ENCODE peak calls at places on chromosomes 6 and 20, in seven cellular contexts. A is choroid plexus epithelial cell, J is cardiac muscle cell, I is K562, Z is A549, B is astrocyte of the spinal cord, W is nephron progenitor cell. M is an unnamed sample.

GRCh38 chr6:80254716-80255115 is 148.2 kb downstream of the BCKDHB start:
- DNase-seq in A (no peak), J (peak; percentile 46), I (peak; percentile 30), Z (no peak), B (no peak), W (no peak), M (no peak)

GRCh38 chr6:69693749-69694148 is 103.1 kb downstream of the LMBRD1 start:
- DNase-seq in A (peak; percentile 47), J (peak; percentile 6), I (no peak), Z (no peak), B (peak; percentile 5), W (no peak), M (no peak)

GRCh38 chr6:168675375-168675774 is 234.4 kb downstream of the SMOC2 start:
- DNase-seq in A (no peak), J (no peak), I (no peak), Z (no peak), B (no peak), W (no peak), M (no peak)

GRCh38 chr20:32231847-32232246 is 24.2 kb downstream of the POFUT1 start:
- DNase-seq in A (peak; percentile 71), J (peak; percentile 58), I (no peak), Z (no peak), B (peak; percentile 17), W (no peak), M (peak; percentile 22)

GRCh38 chr20:23884136-23884770 is 4.7 kb upstream of the CST5 start:
- DNase-seq in A (peak; percentile 11), J (no peak), I (no peak), Z (no peak), B (no peak), W (no peak), M (no peak)

GRCh38 chr20:59743767-59744485 is 139.6 kb downstream of the PHACTR3 start:
- DNase-seq in A (no peak), J (no peak), I (peak; percentile 4), Z (peak; percentile 27), B (no peak), W (no peak), M (no peak)

GRCh38 chr20:41865938-41866337 is 247.8 kb upstream of the CHD6 start:
- DNase-seq in A (no peak), J (no peak), I (no peak), Z (no peak), B (no peak), W (no peak), M (no peak)

GRCh38 chr20:51700809-51701285 is 67.3 kb downstream of the ATP9A start:
- DNase-seq in A (peak; percentile 71), J (peak; percentile 65), I (peak; percentile 43), Z (peak; percentile 74), B (peak; percentile 36), W (peak; percentile 32), M (peak; percentile 34)

GRCh38 chr6:111842891-111843290 is 30.4 kb downstream of the FYN start:
- DNase-seq in A (peak; percentile 50), J (no peak), I (peak; percentile 69), Z (no peak), B (peak; percentile 57), W (no peak), M (no peak)

GRCh38 chr20:19615629-19616028 is 142.4 kb upstream of the RIN2 start:
- DNase-seq in A (no peak), J (no peak), I (no peak), Z (no peak), B (no peak), W (no peak), M (no peak)

GRCh38 chr6:26501482-26501986 is 1.4 kb downstream of the BTN1A1 start:
- DNase-seq in A (peak; percentile 8), J (peak; percentile 30), I (no peak), Z (no peak), B (no peak), W (peak; percentile 51), M (peak; percentile 30)

GRCh38 chr20:37898301-37899104 is 4.4 kb upstream of the VSTM2L start:
- DNase-seq in A (no peak), J (no peak), I (no peak), Z (no peak), B (no peak), W (no peak), M (no peak)

GRCh38 chr6:132279592-132280139 is 121.6 kb downstream of the MOXD1 start:
- DNase-seq in A (peak; percentile 83), J (peak; percentile 79), I (peak; percentile 83), Z (peak; percentile 65), B (peak; percentile 85), W (peak; percentile 81), M (peak; percentile 71)

GRCh38 chr6:52877168-52877567 is 32.3 kb downstream of the GSTA3 start:
- DNase-seq in A (peak; percentile 95), J (peak; percentile 88), I (no peak), Z (peak; percentile 10), B (peak; percentile 92), W (no peak), M (no peak)

GRCh38 chr6:156687875-156688549 is 89.2 kb upstream of the ARID1B start:
- DNase-seq in A (peak; percentile 53), J (peak; percentile 57), I (peak; percentile 83), Z (no peak), B (peak; percentile 35), W (peak; percentile 23), M (peak; percentile 25)

GRCh38 chr20:49889943-49890650 is 25.2 kb downstream of the SPATA2 start:
- DNase-seq in A (no peak), J (no peak), I (no peak), Z (no peak), B (no peak), W (no peak), M (no peak)
- TF ChIP-seq CTCF in A (peak; percentile 29), J (no peak), I (peak; percentile 41), Z (peak; percentile 45), B (no peak), W (no peak), M (no peak)

GRCh38 chr20:44053046-44053445 is 133.9 kb downstream of the JPH2 start:
- DNase-seq in A (no peak), J (no peak), I (no peak), Z (no peak), B (no peak), W (no peak), M (no peak)

GRCh38 chr20:44054849-44055248 is 132.1 kb downstream of the JPH2 start:
- DNase-seq in A (no peak), J (no peak), I (no peak), Z (no peak), B (no peak), W (no peak), M (no peak)

GRCh38 chr20:44054118-44054517 is 132.9 kb downstream of the JPH2 start:
- DNase-seq in A (no peak), J (no peak), I (no peak), Z (no peak), B (no peak), W (no peak), M (no peak)

GRCh38 chr20:44057698-44058675 is 129.0 kb downstream of the JPH2 start:
- DNase-seq in A (no peak), J (peak; percentile 60), I (no peak), Z (no peak), B (no peak), W (no peak), M (no peak)

DNA sequence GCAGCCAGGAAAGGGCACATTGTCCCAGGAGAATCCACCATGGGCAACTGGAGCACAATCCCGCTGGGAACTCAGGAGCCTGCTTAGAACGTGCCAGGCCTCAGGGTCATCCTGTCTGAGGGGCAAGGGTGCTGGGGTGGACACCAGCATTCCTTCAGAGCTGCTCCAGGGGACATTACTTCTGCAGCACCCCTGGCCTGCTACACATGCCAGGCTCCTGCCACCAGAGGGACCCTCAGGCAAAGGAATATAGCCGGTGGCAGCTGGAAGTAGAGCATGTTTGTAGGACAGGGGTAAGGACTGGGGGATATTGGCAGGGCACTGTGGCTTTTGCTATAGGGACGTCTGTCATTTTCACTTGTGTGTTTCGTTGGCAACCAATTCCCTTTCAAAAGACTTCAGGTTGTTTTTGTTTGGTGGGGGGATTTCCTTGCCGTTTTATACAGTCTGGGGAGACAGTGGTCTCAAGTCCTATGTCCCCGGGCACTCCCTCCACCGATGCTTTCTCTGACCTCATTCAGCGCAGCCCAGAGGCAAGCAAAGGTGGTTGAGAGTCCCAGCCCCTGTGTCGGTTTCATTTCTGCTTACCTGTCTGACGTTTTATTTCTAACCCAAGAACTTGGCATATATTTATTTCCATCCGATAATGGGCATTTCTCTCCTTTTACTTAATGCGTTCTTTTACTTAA is 130.8 kb downstream of the JPH2 start:
- DNase-seq in A (peak; percentile 38), J (peak; percentile 27), I (peak; percentile 15), Z (peak; percentile 36), B (no peak), W (peak; percentile 46), M (peak; percentile 65)
- TF ChIP-seq CTCF in A (peak; percentile 67), J (peak; percentile 38), I (peak; percentile 47), Z (peak; percentile 33), B (peak; percentile 65), W (peak; percentile 58), M (peak; percentile 49)

GRCh38 chr6:41702771-41703494 is 32.5 kb downstream of the TFEB start:
- DNase-seq in A (no peak), J (no peak), I (no peak), Z (no peak), B (no peak), W (no peak), M (no peak)

GRCh38 chr6:41698350-41698781 is 37.0 kb downstream of the TFEB start:
- DNase-seq in A (peak; percentile 96), J (peak; percentile 92), I (no peak), Z (no peak), B (peak; percentile 97), W (no peak), M (peak; percentile 45)

GRCh38 chr6:41699063-41699462 is 36.3 kb downstream of the TFEB start:
- DNase-seq in A (no peak), J (no peak), I (no peak), Z (no peak), B (no peak), W (no peak), M (no peak)

GRCh38 chr6:41702089-41702745 is 33.2 kb downstream of the TFEB start:
- DNase-seq in A (no peak), J (no peak), I (no peak), Z (no peak), B (no peak), W (no peak), M (no peak)

GRCh38 chr6:41700577-41701347 is 34.6 kb downstream of the TFEB start:
- DNase-seq in A (peak; percentile 41), J (no peak), I (no peak), Z (no peak), B (peak; percentile 52), W (peak; percentile 31), M (no peak)
- TF ChIP-seq CTCF in A (peak; percentile 35), J (peak; percentile 11), I (no peak), Z (no peak), B (peak; percentile 7), W (no peak), M (no peak)

GRCh38 chr20:5195655-5196054 is 68.8 kb downstream of the CDS2 start:
- DNase-seq in A (peak; percentile 77), J (no peak), I (no peak), Z (no peak), B (peak; percentile 42), W (no peak), M (no peak)

GRCh38 chr20:5191829-5192569 is 65.2 kb downstream of the CDS2 start:
- DNase-seq in A (peak; percentile 91), J (peak; percentile 87), I (peak; percentile 63), Z (peak; percentile 81), B (peak; percentile 77), W (peak; percentile 37), M (peak; percentile 25)

GRCh38 chr20:5190444-5190843 is 63.6 kb downstream of the CDS2 start:
- DNase-seq in A (no peak), J (no peak), I (no peak), Z (no peak), B (no peak), W (no peak), M (no peak)

GRCh38 chr20:5189917-5190316 is 63.1 kb downstream of the CDS2 start:
- DNase-seq in A (no peak), J (no peak), I (no peak), Z (no peak), B (no peak), W (no peak), M (no peak)

GRCh38 chr20:5192570-5193431 is 66.0 kb downstream of the CDS2 start:
- DNase-seq in A (no peak), J (no peak), I (no peak), Z (no peak), B (no peak), W (no peak), M (no peak)
- TF ChIP-seq CTCF in A (no peak), J (no peak), I (no peak), Z (no peak), B (no peak), W (no peak), M (no peak)

M was measured in endothelial cell.